ENCODE peak calls at places on chromosomes 5 and 9, in ten cellular contexts. K is ovary, G is stomach, U is cardiac muscle cell, E is adrenal gland, R is lung, M is A549, J is pancreas, I is left ventricle myocardium inferior, Q is colonic mucosa. V is an unnamed sample.

GRCh38 chr9:21556581-21557427 is 74.7 kb upstream of the IFNE start:
- DNase-seq in K (no peak), G (no peak), U (peak), E (no peak), R (no peak), M (no peak), J (no peak), I (no peak), Q (no peak), V (no peak)

GRCh38 chr5:40622463-40623252 is 57.1 kb upstream of the PTGER4 start:
- DNase-seq in K (no peak), G (no peak), U (no peak), E (no peak), R (no peak), M (no peak), J (no peak), I (no peak), Q (no peak), V (no peak)

GRCh38 chr5:140243855-140244254 is 59.0 kb downstream of the PFDN1 start:
- DNase-seq in K (no peak), G (peak), U (no peak), E (peak), R (no peak), M (no peak), J (peak), I (no peak), Q (no peak), V (no peak)

GRCh38 chr9:69136781-69137180 is 37.3 kb upstream of the TJP2 start:
- DNase-seq in K (no peak), G (no peak), U (no peak), E (no peak), R (no peak), M (no peak), J (no peak), I (no peak), Q (no peak), V (no peak)

GRCh38 chr5:109315245-109315644 is 94.5 kb downstream of the PJA2 start:
- DNase-seq in K (no peak), G (no peak), U (no peak), E (no peak), R (no peak), M (no peak), J (no peak), I (no peak), Q (no peak), V (no peak)

GRCh38 chr5:56852228-56853000 is 37.1 kb downstream of the MAP3K1 start:
- DNase-seq in K (no peak), G (no peak), U (peak), E (no peak), R (no peak), M (no peak), J (no peak), I (no peak), Q (no peak), V (no peak)

GRCh38 chr5:102986074-102986473 is 133.9 kb downstream of the GIN1 start:
- DNase-seq in K (no peak), G (no peak), U (no peak), E (no peak), R (no peak), M (no peak), J (no peak), I (no peak), Q (no peak), V (no peak)

GRCh38 chr9:115250646-115251045 is 132.7 kb upstream of the TNC start:
- DNase-seq in K (no peak), G (no peak), U (peak), E (no peak), R (peak), M (no peak), J (no peak), I (no peak), Q (no peak), V (no peak)

GRCh38 chr5:104998572-104998971 is 1436.0 kb upstream of the NUDT12 start:
- DNase-seq in K (no peak), G (no peak), U (no peak), E (no peak), R (no peak), M (no peak), J (no peak), I (no peak), Q (no peak), V (no peak)

GRCh38 chr5:9188131-9188530 is 357.7 kb downstream of the SEMA5A start:
- DNase-seq in K (no peak), G (no peak), U (peak), E (no peak), R (no peak), M (no peak), J (no peak), I (no peak), Q (no peak), V (no peak)

GRCh38 chr5:76441890-76442673 is 39.0 kb downstream of the IQGAP2 start:
- DNase-seq in K (no peak), G (no peak), U (no peak), E (no peak), R (no peak), M (no peak), J (no peak), I (no peak), Q (no peak), V (no peak)

GRCh38 chr9:76370656-76371055 is 23.6 kb downstream of the RFK start:
- DNase-seq in K (no peak), G (no peak), U (no peak), E (no peak), R (no peak), M (no peak), J (no peak), I (no peak), Q (no peak), V (no peak)

GRCh38 chr9:115879451-115879850 is 274.1 kb upstream of the PAPPA start:
- DNase-seq in K (no peak), G (no peak), U (no peak), E (no peak), R (no peak), M (no peak), J (no peak), I (no peak), Q (no peak), V (peak)

GRCh38 chr5:26482817-26483375 is 555.5 kb downstream of the CDH9 start:
- DNase-seq in K (no peak), G (no peak), U (no peak), E (peak), R (peak), M (peak), J (no peak), I (no peak), Q (no peak), V (peak)
- TF ChIP-seq CTCF in K (no peak), G (peak), U (no peak), E (peak), R (no peak), M (peak), J (peak), I (peak), Q (no peak), V (peak)

DNA sequence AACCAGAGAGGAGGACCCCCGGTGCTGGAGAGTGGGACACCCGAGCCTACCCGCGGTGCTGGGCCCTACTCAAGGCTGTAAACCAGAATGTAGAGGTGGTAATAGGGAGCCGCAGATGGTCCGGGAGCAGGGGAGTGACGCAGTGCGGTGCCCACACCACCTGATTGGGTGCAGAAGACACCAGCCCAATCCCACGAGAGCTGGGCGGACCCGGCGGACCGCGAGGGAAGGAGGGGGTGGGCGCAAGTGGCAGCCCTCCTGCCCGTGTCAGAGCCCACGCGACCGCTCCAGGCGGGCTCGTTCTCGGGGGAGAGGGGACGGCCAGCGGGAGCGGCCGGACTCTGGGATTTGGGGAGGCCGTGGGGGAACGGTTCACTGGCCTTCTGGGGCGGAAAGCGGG is 71.2 kb downstream of the C9orf50 start:
- DNase-seq in K (peak), G (no peak), U (peak), E (peak), R (no peak), M (peak), J (no peak), I (peak), Q (no peak), V (no peak)
- H3K27ac ChIP-seq in K (peak), G (peak), U (no peak), E (no peak), R (peak), M (peak), J (peak), I (peak), Q (peak), V (no peak)

GRCh38 chr5:172902497-172903472 is 56.4 kb upstream of the RPL26L1 start:
- DNase-seq in K (peak), G (peak), U (peak), E (peak), R (peak), M (peak), J (peak), I (peak), Q (peak), V (peak)
- TF ChIP-seq CTCF in K (peak), G (peak), U (peak), E (peak), R (no peak), M (peak), J (no peak), I (peak), Q (no peak), V (peak)

GRCh38 chr5:158465379-158465972 is 606.5 kb upstream of the CLINT1 start:
- DNase-seq in K (no peak), G (no peak), U (no peak), E (no peak), R (no peak), M (no peak), J (no peak), I (no peak), Q (no peak), V (no peak)
- H3K27ac ChIP-seq in K (no peak), G (no peak), U (no peak), E (no peak), R (no peak), M (no peak), J (no peak), I (no peak), Q (no peak), V (no peak)

GRCh38 chr5:64516216-64516615 is 10.4 kb downstream of the RGS7BP start:
- DNase-seq in K (no peak), G (no peak), U (no peak), E (no peak), R (no peak), M (no peak), J (no peak), I (no peak), Q (no peak), V (no peak)
- TF ChIP-seq CTCF in K (no peak), G (no peak), U (no peak), E (no peak), R (no peak), M (no peak), J (no peak), I (no peak), Q (no peak), V (no peak)

GRCh38 chr5:144368556-144368955 is 197.9 kb downstream of the KCTD16 start:
- DNase-seq in K (no peak), G (no peak), U (peak), E (no peak), R (no peak), M (no peak), J (no peak), I (no peak), Q (no peak), V (no peak)

GRCh38 chr5:144374637-144375036 is 204.0 kb downstream of the KCTD16 start:
- DNase-seq in K (no peak), G (no peak), U (no peak), E (no peak), R (no peak), M (no peak), J (no peak), I (no peak), Q (no peak), V (no peak)

GRCh38 chr5:144370273-144370672 is 199.6 kb downstream of the KCTD16 start:
- DNase-seq in K (no peak), G (peak), U (no peak), E (no peak), R (no peak), M (no peak), J (peak), I (no peak), Q (no peak), V (no peak)

GRCh38 chr5:144369001-144369400 is 198.3 kb downstream of the KCTD16 start:
- DNase-seq in K (no peak), G (peak), U (no peak), E (peak), R (no peak), M (no peak), J (peak), I (no peak), Q (no peak), V (no peak)
- H3K27ac ChIP-seq in K (no peak), G (no peak), U (no peak), E (no peak), R (no peak), M (no peak), J (peak), I (no peak), Q (no peak), V (no peak)

GRCh38 chr5:29370248-29370647 is 1823.2 kb upstream of the CDH6 start:
- DNase-seq in K (no peak), G (no peak), U (no peak), E (no peak), R (no peak), M (no peak), J (no peak), I (no peak), Q (no peak), V (no peak)

GRCh38 chr5:29367176-29367833 is 1826.2 kb upstream of the CDH6 start:
- DNase-seq in K (no peak), G (no peak), U (no peak), E (no peak), R (no peak), M (no peak), J (no peak), I (no peak), Q (no peak), V (no peak)
- TF ChIP-seq CTCF in K (no peak), G (no peak), U (no peak), E (no peak), R (no peak), M (no peak), J (no peak), I (no peak), Q (no peak), V (peak)

DNA sequence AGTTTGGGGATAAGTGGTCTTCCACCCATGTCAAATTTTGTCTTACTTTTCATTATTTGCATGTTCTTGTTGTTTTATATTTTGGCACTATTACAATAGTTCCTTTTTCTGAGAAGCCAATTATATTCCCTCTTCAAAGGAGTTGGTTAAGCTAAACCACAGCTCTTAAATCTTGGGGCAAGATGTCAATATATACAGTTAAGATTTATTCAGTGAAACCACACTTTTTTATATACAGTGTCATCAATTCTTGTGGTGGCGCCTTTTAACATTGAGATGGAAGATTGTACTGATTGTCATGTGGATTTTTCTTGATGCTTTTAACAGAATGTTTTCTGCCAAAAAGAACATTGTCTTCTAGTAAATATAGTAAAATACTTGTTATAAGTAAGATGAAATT is 104.1 kb downstream of the MTREX start:
- DNase-seq in K (no peak), G (no peak), U (no peak), E (no peak), R (no peak), M (no peak), J (no peak), I (no peak), Q (no peak), V (no peak)
- H3K27ac ChIP-seq in K (no peak), G (no peak), U (no peak), E (no peak), R (no peak), M (no peak), J (no peak), I (no peak), Q (no peak), V (no peak)